ENCODE peak calls at places on chromosome 20, in seven cellular contexts. U is transverse colon, V is breast epithelium, K is SK-N-SH, R is endothelial cell of umbilical vein, T is H1, C is suprapubic skin. M is an unnamed sample.
A peak's percentile ranks its signal among the peaks of the same experiment; 100 is the strongest.

GRCh38 chr20:10501377-10501776 is 66.3 kb downstream of the SLX4IP start:
- DNase-seq in V (peak; percentile 89), K (no peak), T (no peak), C (no peak), U (no peak), R (no peak), M (no peak)

GRCh38 chr20:38032585-38033329 is 499 bp downstream of the TTI1 start:
- DNase-seq in C (peak; percentile 76), T (no peak), R (no peak), K (no peak), V (peak; percentile 49), U (no peak), M (no peak)

GRCh38 chr20:4329232-4329631 is 313.9 kb upstream of the RNF24 start:
- DNase-seq in R (no peak), V (no peak), T (no peak), U (no peak), K (no peak), C (no peak), M (no peak)

GRCh38 chr20:45181639-45182038 is 6.9 kb downstream of the PI3 start:
- DNase-seq in V (no peak), U (no peak), C (no peak), T (no peak), R (no peak), K (peak; percentile 17), M (no peak)

GRCh38 chr20:31822421-31823330 is 3.5 kb downstream of the MYLK2 start:
- DNase-seq in K (peak; percentile 94), V (peak; percentile 50), C (peak; percentile 82), R (peak; percentile 62), T (peak; percentile 49), U (peak; percentile 73), M (peak; percentile 88)

GRCh38 chr20:5642155-5642981 is 107.8 kb upstream of the SHLD1 start:
- DNase-seq in R (peak; percentile 80), V (peak; percentile 76), T (no peak), C (no peak), U (peak; percentile 42), K (no peak), M (no peak)

GRCh38 chr20:36862857-36863668 is 12.9 kb upstream of the TLDC2 start:
- DNase-seq in C (no peak), T (no peak), K (no peak), R (peak; percentile 19), U (no peak), V (no peak), M (no peak)

GRCh38 chr20:45822863-45823262 is 4.2 kb downstream of the TNNC2 start:
- DNase-seq in R (no peak), K (no peak), U (peak; percentile 64), T (no peak), C (no peak), V (no peak), M (no peak)

GRCh38 chr20:33280000-33280680 is 2.9 kb upstream of the BPIFB1 start:
- DNase-seq in K (no peak), U (no peak), C (no peak), T (no peak), V (no peak), R (no peak), M (no peak)

GRCh38 chr20:381581-382290 is 1.2 kb downstream of the TRIB3 start:
- DNase-seq in C (peak; percentile 87), T (no peak), K (peak; percentile 88), V (peak; percentile 66), R (peak; percentile 48), U (peak; percentile 87), M (peak; percentile 83)

GRCh38 chr20:13671500-13672288 is 33.0 kb upstream of the TASP1 start:
- DNase-seq in C (no peak), V (peak; percentile 33), T (no peak), R (no peak), U (no peak), K (no peak), M (no peak)

GRCh38 chr20:39019805-39020325 is 57.7 kb downstream of the DHX35 start:
- DNase-seq in U (no peak), C (no peak), T (no peak), V (no peak), K (no peak), R (no peak), M (no peak)

GRCh38 chr20:53331151-53331973 is 262.3 kb downstream of the ZNF217 start:
- DNase-seq in U (no peak), C (no peak), T (no peak), K (peak; percentile 15), R (no peak), V (peak; percentile 44), M (no peak)

GRCh38 chr20:21027569-21027968 is 78.6 kb downstream of the LINC00237 start:
- DNase-seq in R (no peak), U (no peak), V (no peak), T (peak; percentile 46), K (peak; percentile 52), C (no peak), M (no peak)

GRCh38 chr20:61497029-61497627 is 245.1 kb downstream of the CDH4 start:
- DNase-seq in R (no peak), K (no peak), C (no peak), U (no peak), V (no peak), T (no peak), M (no peak)

GRCh38 chr20:46010491-46011405 is 2.0 kb downstream of the MMP9 start:
- DNase-seq in U (no peak), R (no peak), V (no peak), K (peak; percentile 75), T (no peak), C (no peak), M (no peak)

GRCh38 chr20:1950836-1951235 is 43.0 kb downstream of the PDYN start:
- DNase-seq in V (no peak), T (no peak), R (no peak), U (no peak), C (peak; percentile 29), K (no peak), M (no peak)

GRCh38 chr20:47605673-47606413 is 104.2 kb downstream of the NCOA3 start:
- DNase-seq in T (no peak), R (no peak), V (no peak), C (no peak), K (no peak), U (no peak), M (no peak)

GRCh38 chr20:38123021-38123587 is 42.0 kb downstream of the TGM2 start:
- DNase-seq in V (no peak), T (no peak), C (no peak), K (no peak), U (no peak), R (peak; percentile 57), M (no peak)

GRCh38 chr20:21118138-21118537 is 7.7 kb upstream of the KIZ start:
- DNase-seq in V (no peak), U (no peak), K (no peak), R (no peak), T (no peak), C (no peak), M (no peak)

DNA sequence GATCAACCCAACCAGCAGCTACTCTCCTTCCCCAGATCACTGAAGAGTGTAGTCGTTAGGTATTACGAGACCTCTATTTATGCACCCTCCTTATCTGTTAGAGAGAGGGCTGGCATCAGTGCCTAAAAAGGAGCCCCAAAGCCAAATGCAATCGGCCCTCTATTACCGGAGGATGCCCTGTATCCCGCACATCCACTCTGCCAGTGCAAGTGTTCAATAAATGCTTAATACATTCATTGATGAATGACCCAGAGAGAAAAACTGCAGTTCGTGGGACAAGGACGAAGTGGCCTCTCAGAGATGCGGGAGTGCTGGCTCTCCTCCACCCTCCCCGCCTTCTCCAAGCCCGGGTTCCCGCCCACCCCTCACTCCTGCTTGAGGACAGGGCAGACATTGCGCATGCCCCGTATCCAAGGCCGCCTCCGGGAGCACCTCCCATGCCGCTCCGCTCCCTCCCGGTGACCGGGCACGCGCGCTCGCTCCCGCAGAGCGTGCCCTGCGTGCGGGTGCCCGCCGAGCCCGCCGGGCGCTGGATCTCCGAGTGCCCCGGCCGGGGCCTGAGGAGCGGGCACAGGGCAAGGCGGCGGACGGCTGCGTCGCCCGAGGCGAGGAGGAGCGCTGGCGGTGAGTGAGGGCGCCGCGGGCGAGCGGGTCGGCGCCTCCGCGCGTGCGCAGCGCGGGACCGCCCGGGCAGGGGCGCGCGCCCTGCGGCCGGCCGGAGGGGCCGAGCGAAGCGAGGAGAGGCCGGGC is 27.2 kb upstream of the BTBD3 start:
- DNase-seq in R (peak; percentile 95), V (peak; percentile 74), T (peak; percentile 89), K (peak; percentile 96), U (peak; percentile 87), C (peak; percentile 92), M (peak; percentile 5)
- TF ChIP-seq POLR2AphosphoS5 in R (peak; percentile 73), V (peak; percentile 70), T (peak; percentile 39), K (peak; percentile 55), U (peak; percentile 82), C (no peak), M (no peak)

GRCh38 chr20:17661121-17661744 is 20.8 kb downstream of the RRBP1 start:
- DNase-seq in V (no peak), K (no peak), U (peak; percentile 41), C (peak; percentile 51), R (no peak), T (no peak), M (no peak)
- TF ChIP-seq POLR2AphosphoS5 in V (no peak), K (no peak), U (no peak), C (no peak), R (no peak), T (no peak), M (no peak)

GRCh38 chr20:57400821-57401564 is 9.8 kb downstream of the RBM38 start:
- DNase-seq in R (no peak), T (no peak), U (no peak), K (no peak), V (no peak), C (no peak), M (no peak)

GRCh38 chr20:57398901-57399535 is 7.8 kb downstream of the RBM38 start:
- DNase-seq in V (no peak), R (no peak), C (no peak), K (no peak), U (no peak), T (no peak), M (no peak)

GRCh38 chr20:57400262-57400701 is 9.1 kb downstream of the RBM38 start:
- DNase-seq in R (no peak), V (no peak), T (no peak), C (no peak), U (no peak), K (no peak), M (peak; percentile 77)

GRCh38 chr20:57398231-57398821 is 7.1 kb downstream of the RBM38 start:
- DNase-seq in V (peak; percentile 70), K (no peak), C (no peak), T (no peak), R (no peak), U (peak; percentile 88), M (peak; percentile 88)

DNA sequence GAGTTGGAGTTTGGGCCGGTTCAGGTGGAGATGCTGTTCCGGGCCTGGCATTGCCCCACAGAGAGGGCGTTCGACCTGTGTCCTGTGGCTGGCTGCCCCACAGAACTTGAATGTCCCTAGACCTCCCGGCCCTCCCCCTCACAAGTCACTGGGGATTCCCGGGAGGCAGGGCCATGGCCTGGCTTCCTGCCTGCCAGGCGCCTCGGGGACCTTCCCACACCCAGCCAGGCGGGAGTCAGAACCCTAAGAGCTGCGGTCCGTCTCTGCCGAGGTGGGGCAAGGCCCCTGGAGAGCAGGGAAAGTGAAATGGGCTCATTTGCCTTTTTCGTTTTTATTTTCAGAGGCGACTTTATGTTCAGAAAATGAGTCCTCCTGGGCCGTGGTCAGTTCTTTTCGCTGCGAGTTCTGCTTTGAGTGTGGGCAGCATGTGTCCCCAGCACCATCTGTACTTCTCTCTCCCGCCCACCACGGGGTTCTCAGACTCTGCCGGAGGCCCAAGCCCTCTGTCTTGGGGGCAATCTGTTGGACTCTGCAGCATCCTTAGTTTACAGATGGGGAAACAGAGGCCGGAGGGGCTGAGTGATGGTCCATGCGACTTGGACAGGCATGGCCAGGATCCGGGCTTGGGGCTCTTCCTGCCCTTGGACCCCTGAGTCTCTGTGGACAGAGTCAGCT is 8.5 kb downstream of the RBM38 start:
- DNase-seq in K (no peak), V (no peak), T (no peak), R (no peak), C (no peak), U (peak; percentile 55), M (peak; percentile 85)
- TF ChIP-seq POLR2AphosphoS5 in K (no peak), V (no peak), T (no peak), R (no peak), C (no peak), U (no peak), M (no peak)

GRCh38 chr20:51412333-51412761 is 130.2 kb downstream of the NFATC2 start:
- DNase-seq in C (peak; percentile 71), K (peak; percentile 74), R (peak; percentile 69), V (peak; percentile 42), U (no peak), T (no peak), M (no peak)
- TF ChIP-seq POLR2AphosphoS5 in C (no peak), K (no peak), R (no peak), V (no peak), U (no peak), T (no peak), M (no peak)

M was measured in GM12892.